ENCODE peak calls at places on chromosomes 1 and 21, in nine cellular contexts. C is left ventricle myocardium inferior, B is Peyer's patch, G is H1, H is psoas muscle, S is AG04449, N is fibroblast of the aortic adventitia, E is GM12864, L is cardiac fibroblast. P is an unnamed sample.
A peak's percentile ranks its signal among the peaks of the same experiment; 100 is the strongest.

GRCh38 chr21:42807938-42808613 is 71.3 kb downstream of the WDR4 start:
- DNase-seq in C (no peak), G (peak; percentile 40), S (no peak), N (no peak), B (no peak), E (no peak), L (no peak), H (no peak), P (no peak)

GRCh38 chr1:116986531-116987255 is 14.9 kb upstream of the CD101 start:
- DNase-seq in C (no peak), L (no peak), N (no peak), G (no peak), H (no peak), E (no peak), S (no peak), B (no peak), P (peak; percentile 83)

GRCh38 chr1:208000504-208000903 is 89.6 kb upstream of the CD34 start:
- DNase-seq in B (no peak), E (no peak), H (no peak), L (no peak), S (no peak), N (no peak), C (no peak), G (no peak), P (no peak)

GRCh38 chr1:25810341-25811299 is 9.1 kb upstream of the MTFR1L start:
- DNase-seq in N (peak; percentile 51), H (peak; percentile 88), E (no peak), B (peak; percentile 82), G (peak; percentile 100), S (no peak), L (peak; percentile 61), C (peak; percentile 73), P (no peak)

GRCh38 chr1:245298781-245299180 is 144.0 kb downstream of the KIF26B start:
- DNase-seq in G (no peak), C (no peak), E (no peak), H (no peak), N (peak; percentile 82), B (no peak), L (peak; percentile 51), S (no peak), P (no peak)

GRCh38 chr1:156689035-156689959 is 12.1 kb upstream of the NES start:
- DNase-seq in B (peak; percentile 74), H (peak; percentile 87), S (no peak), E (peak; percentile 15), N (peak; percentile 87), L (peak; percentile 88), G (peak; percentile 92), C (peak; percentile 69), P (peak; percentile 70)

GRCh38 chr1:26318338-26319064 is 743 bp downstream of the CD52 start:
- DNase-seq in S (no peak), N (no peak), C (peak; percentile 29), B (peak; percentile 62), G (no peak), H (no peak), E (no peak), L (no peak), P (no peak)

GRCh38 chr1:110714419-110715107 is 39.8 kb upstream of the KCNA3 start:
- DNase-seq in C (no peak), S (no peak), H (no peak), N (no peak), G (no peak), B (no peak), E (no peak), L (no peak), P (no peak)

GRCh38 chr1:242477944-242478343 is 46.6 kb downstream of the PLD5 start:
- DNase-seq in L (no peak), E (no peak), N (no peak), G (no peak), H (no peak), S (no peak), C (no peak), B (no peak), P (no peak)

GRCh38 chr1:36922593-36923251 is 111.6 kb downstream of the GRIK3 start:
- DNase-seq in G (peak; percentile 41), H (no peak), C (no peak), L (no peak), S (no peak), E (no peak), B (no peak), N (no peak), P (no peak)

GRCh38 chr1:10756842-10757241 is 39.6 kb downstream of the CASZ1 start:
- DNase-seq in B (no peak), N (no peak), L (no peak), E (no peak), G (no peak), S (no peak), H (no peak), C (no peak), P (no peak)

DNA sequence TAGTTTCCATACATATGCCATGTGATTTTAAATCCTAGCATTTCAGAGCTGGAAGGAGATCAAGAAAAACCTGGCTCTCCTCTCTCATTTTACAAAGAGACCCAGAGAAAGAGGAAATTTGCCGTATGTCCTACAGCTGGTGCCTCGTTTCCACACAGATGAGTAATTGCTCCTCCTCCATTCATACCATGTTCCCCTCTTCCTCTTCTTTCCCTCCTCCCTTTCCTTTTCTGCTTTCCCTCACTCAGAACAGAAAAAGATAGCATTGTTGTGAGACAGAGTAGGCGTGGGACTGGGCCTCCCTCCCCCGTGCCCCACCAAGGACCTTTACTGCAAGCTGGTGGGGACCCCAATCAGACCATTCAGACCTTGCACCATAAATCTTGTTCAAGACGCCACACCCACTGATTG is 13.7 kb upstream of the SLC44A3 start:
- DNase-seq in G (no peak), B (no peak), C (no peak), N (peak; percentile 59), H (no peak), L (peak; percentile 73), S (no peak), E (no peak), P (no peak)
- H3K4me3 ChIP-seq in G (no peak overlapping the region), B (no peak overlapping the region), C (no peak overlapping the region), N (peak overlapping the region; percentile 2), H (no peak overlapping the region), L (no peak overlapping the region), S (peak overlapping the region; percentile 0), E (no peak overlapping the region), P (no peak overlapping the region)

GRCh38 chr1:197544553-197544952 is 230.7 kb downstream of the DENND1B start:
- DNase-seq in G (no peak), E (no peak), S (no peak), C (no peak), L (no peak), N (no peak), B (no peak), H (no peak), P (no peak)

GRCh38 chr1:197544130-197544529 is 231.2 kb downstream of the DENND1B start:
- DNase-seq in L (no peak), C (no peak), S (no peak), G (no peak), N (no peak), E (no peak), H (no peak), B (no peak), P (no peak)

GRCh38 chr1:197546989-197547388 is 228.3 kb downstream of the DENND1B start:
- DNase-seq in B (no peak), C (no peak), N (no peak), E (no peak), G (no peak), S (no peak), H (no peak), L (no peak), P (no peak)

GRCh38 chr1:197541411-197541810 is 233.9 kb downstream of the DENND1B start:
- DNase-seq in B (no peak), H (no peak), L (no peak), S (no peak), E (no peak), N (no peak), C (no peak), G (no peak), P (no peak)
- H3K4me3 ChIP-seq in B (no peak overlapping the region), H (no peak overlapping the region), L (no peak overlapping the region), S (no peak overlapping the region), E (no peak overlapping the region), N (no peak overlapping the region), C (no peak overlapping the region), G (no peak overlapping the region), P (no peak overlapping the region)

GRCh38 chr1:47710075-47711071 is 272.5 kb downstream of the FOXD2 start:
- DNase-seq in N (peak; percentile 56), B (peak; percentile 41), E (no peak), L (peak; percentile 66), C (peak; percentile 74), H (peak; percentile 86), S (no peak), G (peak; percentile 97), P (peak; percentile 8)
- H3K4me3 ChIP-seq in N (no peak overlapping the region), B (peak overlapping the region; percentile 1), E (no peak overlapping the region), L (no peak overlapping the region), C (peak overlapping the region; percentile 64), H (peak overlapping the region; percentile 66), S (no peak overlapping the region), G (peak overlapping the region; percentile 63), P (no peak overlapping the region)

GRCh38 chr1:5455651-5456050 is 536.6 kb downstream of the NPHP4 start:
- DNase-seq in B (no peak), H (no peak), L (no peak), N (no peak), C (no peak), E (no peak), G (no peak), S (no peak), P (no peak)
- H3K4me3 ChIP-seq in B (no peak overlapping the region), H (no peak overlapping the region), L (no peak overlapping the region), N (no peak overlapping the region), C (no peak overlapping the region), E (no peak overlapping the region), G (no peak overlapping the region), S (no peak overlapping the region), P (no peak overlapping the region)

GRCh38 chr1:113057006-113057405 is 16.0 kb upstream of the LRIG2 start:
- DNase-seq in C (no peak), L (no peak), E (no peak), N (no peak), G (no peak), S (no peak), B (peak; percentile 24), H (no peak), P (no peak)
- H3K4me3 ChIP-seq in C (no peak overlapping the region), L (no peak overlapping the region), E (no peak overlapping the region), N (no peak overlapping the region), G (no peak overlapping the region), S (no peak overlapping the region), B (no peak overlapping the region), H (no peak overlapping the region), P (no peak overlapping the region)